ENCODE peak calls at places on chromosomes 11 and 22, in four cellular contexts. Q, K, B and I are unnamed samples.

GRCh38 chr11:74280494-74280893 is 30.9 kb downstream of the P4HA3 start:
- DNase-seq in Q (no peak), K (no peak), B (no peak), I (no peak)

GRCh38 chr22:38462960-38463784 is 4.7 kb upstream of the KDELR3 start:
- DNase-seq in Q (peak), K (no peak), B (no peak), I (no peak)

GRCh38 chr22:19196841-19197612 is 18.5 kb upstream of the SLC25A1 start:
- DNase-seq in Q (no peak), K (no peak), B (no peak), I (no peak)

GRCh38 chr11:103326070-103326794 is 217.0 kb downstream of the DYNC2H1 start:
- DNase-seq in Q (peak), K (peak), B (peak), I (peak)

GRCh38 chr11:103420593-103420992 is 311.4 kb downstream of the DYNC2H1 start:
- DNase-seq in Q (no peak), K (no peak), B (peak), I (no peak)

GRCh38 chr22:43424201-43424600 is 12.4 kb downstream of the MPPED1 start:
- DNase-seq in Q (no peak), K (no peak), B (no peak), I (no peak)

GRCh38 chr11:65069217-65069616 is 10.9 kb upstream of the NAALADL1 start:
- DNase-seq in Q (no peak), K (no peak), B (no peak), I (no peak)

GRCh38 chr11:838441-839279 is 3.7 kb downstream of the POLR2L start:
- DNase-seq in Q (no peak), K (no peak), B (no peak), I (no peak)

GRCh38 chr11:61961570-61962212 is 5.7 kb downstream of the FTH1 start:
- DNase-seq in Q (peak), K (no peak), B (no peak), I (peak)

GRCh38 chr11:130548491-130548833 is 100.0 kb downstream of the ADAMTS15 start:
- DNase-seq in Q (no peak), K (no peak), B (no peak), I (no peak)

GRCh38 chr11:122697636-122698167 is 42.2 kb downstream of the UBASH3B start:
- DNase-seq in Q (no peak), K (peak), B (peak), I (peak)

GRCh38 chr11:16114978-16115871 is 241.1 kb downstream of the SOX6 start:
- DNase-seq in Q (peak), K (no peak), B (no peak), I (no peak)

GRCh38 chr11:6357222-6357621 is 33.1 kb upstream of the SMPD1 start:
- DNase-seq in Q (peak), K (peak), B (peak), I (peak)

GRCh38 chr22:23804781-23805291 is 18.1 kb downstream of the SMARCB1 start:
- DNase-seq in Q (no peak), K (no peak), B (no peak), I (no peak)

GRCh38 chr11:64017950-64018224 is 17.8 kb upstream of the FLRT1 start:
- DNase-seq in Q (no peak), K (no peak), B (no peak), I (no peak)

GRCh38 chr11:123707206-123707605 is 34.3 kb downstream of the ZNF202 start:
- DNase-seq in Q (no peak), K (no peak), B (no peak), I (no peak)

GRCh38 chr11:17605736-17606135 is 58.7 kb downstream of the OTOG start:
- DNase-seq in Q (no peak), K (no peak), B (no peak), I (no peak)

GRCh38 chr11:69374110-69374981 is 80.4 kb downstream of the MYEOV start:
- DNase-seq in Q (peak), K (no peak), B (no peak), I (no peak)

GRCh38 chr22:24066260-24066659 is 55.2 kb downstream of the CABIN1 start:
- DNase-seq in Q (peak), K (no peak), B (no peak), I (no peak)

GRCh38 chr11:97871816-97872215 is 1148.9 kb upstream of the CNTN5 start:
- DNase-seq in Q (no peak), K (no peak), B (no peak), I (no peak)

GRCh38 chr11:70203749-70204465 is 811 bp downstream of the FADD start:
- DNase-seq in Q (peak), K (peak), B (peak), I (peak)

GRCh38 chr11:105719073-105719846 is 109.4 kb downstream of the GRIA4 start:
- DNase-seq in Q (no peak), K (peak), B (peak), I (peak)

GRCh38 chr22:20656902-20657836 is 116.7 kb upstream of the SERPIND1 start:
- DNase-seq in Q (no peak), K (peak), B (no peak), I (no peak)

GRCh38 chr11:130474637-130475400 is 26.4 kb downstream of the ADAMTS15 start:
- DNase-seq in Q (no peak), K (no peak), B (no peak), I (no peak)

GRCh38 chr11:35678975-35679374 is 16.4 kb downstream of the TRIM44 start:
- DNase-seq in Q (no peak), K (no peak), B (no peak), I (no peak)

GRCh38 chr11:35680506-35680905 is 17.9 kb downstream of the TRIM44 start:
- DNase-seq in Q (no peak), K (no peak), B (no peak), I (no peak)

GRCh38 chr11:35681181-35681767 is 18.7 kb downstream of the TRIM44 start:
- DNase-seq in Q (no peak), K (no peak), B (no peak), I (no peak)

GRCh38 chr11:35683728-35684339 is 21.3 kb downstream of the TRIM44 start:
- DNase-seq in Q (no peak), K (no peak), B (no peak), I (peak)

GRCh38 chr11:35682230-35683195 is 19.9 kb downstream of the TRIM44 start:
- DNase-seq in Q (no peak), K (peak), B (peak), I (peak)
- H3K4me3 ChIP-seq in Q (no peak), K (no peak), B (no peak), I (no peak)

GRCh38 chr11:12281571-12282478 is 95.5 kb upstream of the PARVA start:
- DNase-seq in Q (peak), K (peak), B (peak), I (peak)
- H3K27ac ChIP-seq in Q (no peak), K (no peak), B (peak), I (peak)

DNA sequence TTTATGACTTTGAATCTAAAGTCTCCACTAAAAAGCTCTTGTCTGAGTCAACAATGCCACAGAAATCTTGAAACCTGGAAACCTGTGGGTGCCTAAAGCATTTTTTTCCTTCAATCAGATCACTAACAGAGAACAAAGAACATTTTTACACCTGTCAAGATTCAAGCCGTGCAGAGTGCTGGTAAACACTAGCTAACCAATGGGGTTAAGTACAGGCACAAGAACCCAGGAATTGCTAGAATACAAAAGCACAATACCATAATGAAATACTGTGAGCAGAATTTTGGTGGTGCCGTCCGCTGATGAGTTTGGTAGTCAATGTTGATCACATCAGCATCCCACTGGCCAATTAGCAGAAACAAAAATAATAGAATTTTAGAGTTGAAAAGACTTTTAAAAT is 380.3 kb upstream of the PITPNB start:
- DNase-seq in Q (no peak), K (no peak), B (no peak), I (no peak)
- H3K4me3 ChIP-seq in Q (no peak), K (no peak), B (no peak), I (no peak)

GRCh38 chr11:12111482-12112149 is 1.2 kb downstream of the MICAL2 start:
- DNase-seq in Q (no peak), K (no peak), B (no peak), I (no peak)
- H3K27ac ChIP-seq in Q (peak), K (no peak), B (peak), I (peak)

GRCh38 chr11:57778318-57779037 is 16.9 kb downstream of the CTNND1 start:
- DNase-seq in Q (peak), K (peak), B (peak), I (peak)
- H3K4me3 ChIP-seq in Q (peak), K (peak), B (peak), I (peak)

GRCh38 chr11:2824851-2825250 is 60.7 kb downstream of the CDKN1C start:
- DNase-seq in Q (no peak), K (no peak), B (no peak), I (no peak)
- H3K27ac ChIP-seq in Q (peak), K (no peak), B (no peak), I (peak)

DNA sequence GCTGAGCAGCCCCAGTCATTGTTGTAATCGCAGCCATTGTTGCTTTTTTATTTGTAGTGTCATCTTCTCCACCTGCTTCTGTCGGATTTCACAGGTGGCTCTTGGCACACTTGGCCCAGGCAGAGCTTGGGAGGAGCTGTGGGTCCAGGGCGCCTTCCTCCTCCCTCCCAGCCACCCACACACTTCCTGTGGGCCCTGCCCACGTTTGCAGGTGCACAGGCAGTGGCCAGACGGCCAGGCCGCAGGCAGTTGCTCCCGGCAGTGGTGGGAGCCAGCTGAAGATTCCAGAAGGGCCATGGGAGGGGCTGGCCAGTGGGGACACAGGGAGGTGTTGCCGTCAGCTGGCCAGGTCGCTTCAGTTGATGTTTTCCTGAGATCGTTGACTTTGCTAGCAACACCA is 1191.8 kb downstream of the BRD1 start:
- DNase-seq in Q (no peak), K (no peak), B (no peak), I (no peak)
- H3K4me3 ChIP-seq in Q (no peak), K (no peak), B (no peak), I (no peak)

GRCh38 chr22:47322854-47323253 is 560.4 kb downstream of the TBC1D22A start:
- DNase-seq in Q (no peak), K (no peak), B (no peak), I (no peak)
- H3K27ac ChIP-seq in Q (no peak), K (no peak), B (no peak), I (no peak)